ENCODE peak calls at places on chromosomes 2 and 18, in four cellular contexts. A is AG04450, V is HCT116, N is uterus. Q is an unnamed sample.

GRCh38 chr2:25582079-25582830 is 91.1 kb downstream of the DTNB start:
- DNase-seq in A (no peak), V (no peak), N (no peak), Q (peak; percentile 51)

GRCh38 chr2:232421189-232421785 is 14.6 kb downstream of the ALPG start:
- DNase-seq in A (no peak), V (peak; percentile 32), N (no peak), Q (no peak)

GRCh38 chr2:110807520-110807919 is 75.1 kb downstream of the ACOXL start:
- DNase-seq in A (no peak), V (no peak), N (no peak), Q (no peak)

GRCh38 chr2:228657807-228658402 is 476.4 kb upstream of the SPHKAP start:
- DNase-seq in A (no peak), V (peak; percentile 24), N (no peak), Q (no peak)

GRCh38 chr2:201733544-201733943 is 35.1 kb upstream of the MPP4 start:
- DNase-seq in A (no peak), V (no peak), N (no peak), Q (no peak)

GRCh38 chr2:62216616-62217015 is 20.7 kb downstream of the B3GNT2 start:
- DNase-seq in A (peak; percentile 44), V (no peak), N (peak; percentile 57), Q (no peak)

GRCh38 chr2:59684101-59684770 is 869.2 kb downstream of the BCL11A start:
- DNase-seq in A (no peak), V (no peak), N (no peak), Q (no peak)

GRCh38 chr2:4291430-4291829 is 588.1 kb downstream of the DCDC2C start:
- DNase-seq in A (no peak), V (no peak), N (no peak), Q (no peak)

GRCh38 chr18:46570666-46571065 is 86.4 kb downstream of the LOXHD1 start:
- DNase-seq in A (no peak), V (no peak), N (no peak), Q (no peak)

GRCh38 chr18:74870950-74871349 is 273.3 kb downstream of the ZNF407 start:
- DNase-seq in A (no peak), V (no peak), N (no peak), Q (no peak)

GRCh38 chr18:54148678-54149077 is 75.8 kb downstream of the MBD2 start:
- DNase-seq in A (no peak), V (no peak), N (no peak), Q (no peak)

GRCh38 chr2:12766421-12766879 is 49.7 kb downstream of the TRIB2 start:
- DNase-seq in A (no peak), V (no peak), N (no peak), Q (no peak)

GRCh38 chr2:145724499-145724898 is 1204.6 kb upstream of the ZEB2 start:
- DNase-seq in A (no peak), V (no peak), N (no peak), Q (no peak)

GRCh38 chr18:2847341-2848144 is 737 bp downstream of the EMILIN2 start:
- DNase-seq in A (no peak), V (no peak), N (peak; percentile 50), Q (peak; percentile 38)

GRCh38 chr18:989423-989822 is 84.8 kb downstream of the ADCYAP1 start:
- DNase-seq in A (no peak), V (no peak), N (no peak), Q (no peak)

GRCh38 chr2:30666307-30666874 is 140.9 kb downstream of the CAPN13 start:
- DNase-seq in A (peak; percentile 96), V (no peak), N (peak; percentile 37), Q (no peak)

GRCh38 chr2:32289165-32290054 is 11.7 kb downstream of the YIPF4 start:
- DNase-seq in A (peak; percentile 27), V (peak; percentile 16), N (no peak), Q (no peak)

GRCh38 chr2:109386004-109386695 is 227.6 kb downstream of the SEPTIN10 start:
- DNase-seq in A (no peak), V (no peak), N (no peak), Q (no peak)

GRCh38 chr18:76209597-76209996 is 285.4 kb downstream of the ZNF516 start:
- DNase-seq in A (peak; percentile 0), V (no peak), N (no peak), Q (no peak)

GRCh38 chr2:216497808-216498366 is 757 bp upstream of the RPL37A start:
- DNase-seq in A (no peak), V (no peak), N (no peak), Q (no peak)

GRCh38 chr2:27638709-27639108 is 9.9 kb downstream of the GPN1 start:
- DNase-seq in A (peak; percentile 53), V (no peak), N (no peak), Q (no peak)

GRCh38 chr2:67079729-67080128 is 317.4 kb upstream of the ETAA1 start:
- DNase-seq in A (no peak), V (no peak), N (no peak), Q (no peak)

GRCh38 chr2:28469304-28469703 is 26.6 kb upstream of the PLB1 start:
- DNase-seq in A (no peak), V (no peak), N (no peak), Q (peak; percentile 30)

GRCh38 chr2:135916232-135916631 is 40.0 kb upstream of the MCM6 start:
- DNase-seq in A (no peak), V (peak; percentile 13), N (no peak), Q (no peak)

GRCh38 chr2:82857952-82858351 is 1601.1 kb downstream of the SUCLG1 start:
- DNase-seq in A (no peak), V (no peak), N (no peak), Q (no peak)

GRCh38 chr18:28357785-28358401 is 181.0 kb upstream of the CDH2 start:
- DNase-seq in A (no peak), V (peak; percentile 18), N (no peak), Q (no peak)

GRCh38 chr2:115939902-115940301 is 1497.5 kb downstream of the DPP10 start:
- DNase-seq in A (no peak), V (no peak), N (no peak), Q (no peak)

GRCh38 chr2:96826546-96827278 is 10.6 kb downstream of the CNNM3 start:
- DNase-seq in A (no peak), V (no peak), N (no peak), Q (peak; percentile 53)

GRCh38 chr2:97733341-97734035 is 20.1 kb downstream of the ZAP70 start:
- DNase-seq in A (no peak), V (no peak), N (no peak), Q (no peak)

GRCh38 chr2:11450791-11451190 is 15.2 kb downstream of the E2F6 start:
- DNase-seq in A (no peak), V (no peak), N (no peak), Q (no peak)

GRCh38 chr2:234771985-234772774 is 179.6 kb upstream of the SH3BP4 start:
- DNase-seq in A (no peak), V (no peak), N (peak; percentile 46), Q (no peak)

GRCh38 chr2:233115761-233116160 is 55.6 kb downstream of the INPP5D start:
- DNase-seq in A (no peak), V (no peak), N (no peak), Q (no peak)

GRCh38 chr2:9693138-9693520 is 62.3 kb upstream of the YWHAQ start:
- DNase-seq in A (no peak), V (no peak), N (peak; percentile 68), Q (no peak)

GRCh38 chr2:9693646-9694045 is 62.8 kb upstream of the YWHAQ start:
- DNase-seq in A (no peak), V (no peak), N (no peak), Q (no peak)

GRCh38 chr2:9690716-9691498 is 60.1 kb upstream of the YWHAQ start:
- DNase-seq in A (no peak), V (no peak), N (no peak), Q (no peak)

GRCh38 chr2:9692392-9693137 is 61.8 kb upstream of the YWHAQ start:
- DNase-seq in A (no peak), V (no peak), N (peak; percentile 55), Q (peak; percentile 70)

DNA sequence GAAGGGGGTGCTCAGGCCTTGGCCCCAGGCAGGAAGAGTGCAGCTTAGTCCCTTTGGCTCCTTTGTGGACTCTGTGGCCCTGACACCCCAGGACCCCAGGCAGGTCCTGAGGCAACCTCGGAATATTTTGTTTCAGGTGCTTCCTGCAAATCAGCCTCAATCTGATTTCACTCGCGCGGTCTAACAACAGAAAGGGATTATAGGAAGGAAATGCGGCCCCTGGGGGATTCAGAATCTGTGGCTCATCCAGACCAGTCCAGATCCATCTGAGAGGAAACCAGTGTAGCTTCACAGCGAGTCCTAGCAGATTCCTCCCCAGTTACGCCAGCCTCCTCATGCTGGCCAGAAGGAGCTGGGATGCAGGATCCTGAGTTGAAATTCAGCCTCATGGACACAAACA is 59.5 kb upstream of the YWHAQ start:
- DNase-seq in A (peak; percentile 18), V (no peak), N (peak; percentile 49), Q (peak; percentile 65)
- H3K27ac ChIP-seq in A (peak overlapping the region; percentile 21), V (no peak overlapping the region), N (no peak overlapping the region), Q (peak overlapping the region; percentile 47)

GRCh38 chr2:73536133-73536532 is 106.1 kb downstream of the NAT8 start:
- DNase-seq in A (no peak), V (no peak), N (no peak), Q (no peak)

GRCh38 chr2:73528688-73529087 is 113.5 kb downstream of the NAT8 start:
- DNase-seq in A (no peak), V (no peak), N (no peak), Q (no peak)

DNA sequence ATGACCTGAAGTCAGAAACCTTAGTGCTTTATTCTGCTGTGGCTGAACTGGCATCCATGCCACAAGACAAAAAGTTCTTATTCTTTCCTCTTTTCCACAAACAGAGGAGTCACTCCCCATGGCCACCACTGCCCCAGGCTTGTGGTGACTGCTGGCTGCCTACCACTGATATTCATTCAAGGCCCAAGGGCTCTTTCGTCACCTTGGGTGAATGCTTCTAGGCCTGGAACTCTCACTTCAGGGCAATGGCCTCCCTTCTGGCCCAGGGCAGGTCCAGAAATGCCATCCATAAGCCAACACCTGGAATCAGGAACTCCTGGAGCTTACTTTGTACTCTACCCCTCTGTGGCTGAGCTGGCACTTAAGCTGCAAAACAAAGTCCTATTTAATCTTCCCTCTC is 109.8 kb downstream of the NAT8 start:
- DNase-seq in A (no peak), V (no peak), N (no peak), Q (no peak)
- H3K4me3 ChIP-seq in A (no peak overlapping the region), V (no peak overlapping the region), N (no peak overlapping the region), Q (no peak overlapping the region)

GRCh38 chr2:10300328-10300920 is 2.3 kb upstream of the HPCAL1 start:
- DNase-seq in A (no peak), V (no peak), N (no peak), Q (no peak)

GRCh38 chr2:10296142-10296541 is 6.6 kb upstream of the HPCAL1 start:
- DNase-seq in A (no peak), V (no peak), N (no peak), Q (no peak)

GRCh38 chr2:10297191-10297700 is 5.5 kb upstream of the HPCAL1 start:
- DNase-seq in A (no peak), V (no peak), N (no peak), Q (no peak)

GRCh38 chr2:10300997-10301945 is 1.4 kb upstream of the HPCAL1 start:
- DNase-seq in A (no peak), V (no peak), N (no peak), Q (no peak)

DNA sequence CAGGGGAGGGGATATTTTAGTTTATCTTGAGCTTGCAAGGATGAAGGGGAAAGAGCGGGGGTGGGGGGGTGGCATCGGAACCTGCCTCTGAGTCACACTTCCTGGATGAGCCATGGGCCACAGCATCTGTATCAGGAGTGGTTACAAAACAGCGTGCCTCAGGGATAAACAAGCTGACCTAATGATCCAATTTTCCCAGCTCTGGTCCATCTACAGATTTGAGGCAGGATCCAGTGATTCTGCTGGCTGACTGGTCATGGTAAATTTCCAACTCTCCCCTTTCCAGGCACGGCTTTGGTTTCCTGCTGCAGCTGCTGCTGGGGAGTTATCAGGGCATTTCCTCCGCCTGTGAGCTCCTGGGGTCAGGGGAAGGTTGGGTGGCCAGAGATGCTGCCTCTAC is 4.8 kb upstream of the HPCAL1 start:
- DNase-seq in A (peak; percentile 87), V (peak; percentile 34), N (peak; percentile 56), Q (peak; percentile 43)
- H3K9me3 ChIP-seq in A (peaks cover 3% of the 10 kb centered on the region), V (no peaks in the 10 kb centered on the region), N (no peaks in the 10 kb centered on the region), Q (no peaks in the 10 kb centered on the region)

GRCh38 chr18:70249118-70249517 is 39.7 kb upstream of the SOCS6 start:
- DNase-seq in A (no peak), V (no peak), N (no peak), Q (no peak)
- H3K27ac ChIP-seq in A (no peak overlapping the region), V (peak overlapping the region; percentile 42), N (no peak overlapping the region), Q (no peak overlapping the region)